ENCODE peak calls at places on chromosomes 11 and 22, in four cellular contexts. T, W, L and S are unnamed samples.
A peak's percentile ranks its signal among the peaks of the same experiment; 100 is the strongest.

GRCh38 chr22:18023509-18024275 is 669 bp downstream of the MICAL3 start:
- DNase-seq in T (peak; percentile 36), L (peak; percentile 80), W (no peak), S (peak; percentile 74)

GRCh38 chr11:115590254-115590653 is 86.0 kb upstream of the CADM1 start:
- DNase-seq in L (no peak), W (no peak), T (no peak), S (no peak)

GRCh38 chr11:22785251-22785650 is 44.4 kb downstream of the SVIP start:
- DNase-seq in T (no peak), L (no peak), W (no peak), S (no peak)

GRCh38 chr11:41461057-41461681 is 1.7 kb upstream of the LRRC4C start:
- DNase-seq in W (no peak), T (no peak), L (no peak), S (no peak)

GRCh38 chr11:79179087-79179486 is 261.7 kb downstream of the TENM4 start:
- DNase-seq in W (no peak), L (no peak), T (no peak), S (no peak)

GRCh38 chr11:114563077-114563476 is 3.4 kb upstream of the NXPE1 start:
- DNase-seq in L (no peak), T (no peak), W (no peak), S (no peak)

GRCh38 chr22:19800306-19800705 is 39.7 kb downstream of the TBX1 start:
- DNase-seq in T (no peak), W (no peak), L (no peak), S (no peak)

GRCh38 chr11:77557553-77557952 is 32.2 kb upstream of the AQP11 start:
- DNase-seq in L (no peak), W (no peak), T (no peak), S (no peak)

GRCh38 chr11:68021167-68021787 is 9.2 kb upstream of the NDUFS8 start:
- DNase-seq in W (no peak), T (peak; percentile 56), L (no peak), S (no peak)

GRCh38 chr11:12723410-12724297 is 49.4 kb downstream of the TEAD1 start:
- DNase-seq in T (peak; percentile 34), L (no peak), W (no peak), S (peak; percentile 58)

GRCh38 chr11:78432058-78432515 is 14.5 kb upstream of the GAB2 start:
- DNase-seq in T (no peak), L (no peak), W (no peak), S (no peak)

GRCh38 chr11:129967996-129968395 is 34.6 kb downstream of the PRDM10 start:
- DNase-seq in W (no peak), T (no peak), L (no peak), S (no peak)

GRCh38 chr22:46528121-46528610 is 9.3 kb downstream of the CELSR1 start:
- DNase-seq in T (peak; percentile 74), L (no peak), W (no peak), S (no peak)

GRCh38 chr11:86122773-86123172 is 53.9 kb upstream of the PICALM start:
- DNase-seq in L (no peak), W (no peak), T (no peak), S (no peak)

GRCh38 chr11:125494987-125495725 is 909 bp downstream of the FEZ1 start:
- DNase-seq in L (peak; percentile 28), W (no peak), T (no peak), S (no peak)

GRCh38 chr11:131734871-131735270 is 364.5 kb downstream of the NTM start:
- DNase-seq in T (no peak), L (no peak), W (no peak), S (no peak)

GRCh38 chr11:12007769-12008737 is at the start of gene DKK3:
- DNase-seq in T (no peak), W (no peak), L (no peak), S (no peak)

GRCh38 chr11:118786657-118787056 is 4.3 kb downstream of the DDX6 start:
- DNase-seq in T (no peak), W (no peak), L (no peak), S (no peak)

GRCh38 chr22:45960477-45961386 is 16.2 kb downstream of the WNT7B start:
- DNase-seq in W (no peak), T (no peak), L (no peak), S (no peak)

GRCh38 chr22:45398214-45398613 is 15.2 kb downstream of the SMC1B start:
- DNase-seq in W (no peak), L (no peak), T (no peak), S (no peak)

GRCh38 chr11:1893581-1894359 is 2.1 kb upstream of the PRR33 start:
- DNase-seq in T (no peak), W (no peak), L (no peak), S (no peak)

GRCh38 chr22:30889996-30890480 is 78.5 kb downstream of the MORC2 start:
- DNase-seq in T (no peak), L (no peak), W (no peak), S (peak; percentile 36)

GRCh38 chr11:70849031-70849430 is 403.3 kb downstream of the SHANK2 start:
- DNase-seq in T (no peak), L (no peak), W (no peak), S (no peak)